ENCODE peak calls at places on chromosomes 4 and X, in four cellular contexts. One of them, this sample, is unnamed.

GRCh38 chr4:100828986-100829685 is 311.3 kb upstream of the EMCN start:
- DNase-seq in mesenchymal stem cell: no peak
- DNase-seq in endothelial cell of umbilical vein: no peak
- DNase-seq in H1: no peak
- DNase-seq in this sample: no peak

GRCh38 chr4:112793033-112793432 is 156.1 kb downstream of the LARP7 start:
- DNase-seq in mesenchymal stem cell: no peak
- DNase-seq in endothelial cell of umbilical vein: no peak
- DNase-seq in H1: no peak
- DNase-seq in this sample: no peak

GRCh38 chrX:9291666-9292065 is 173.2 kb upstream of the TBL1X start:
- DNase-seq in mesenchymal stem cell: no peak
- DNase-seq in endothelial cell of umbilical vein: no peak
- DNase-seq in H1: no peak
- DNase-seq in this sample: no peak

GRCh38 chr4:57916479-57916878 is 806.3 kb upstream of the IGFBP7 start:
- DNase-seq in mesenchymal stem cell: no peak
- DNase-seq in endothelial cell of umbilical vein: no peak
- DNase-seq in H1: no peak
- DNase-seq in this sample: no peak

GRCh38 chr4:156672492-156672891 is 299.1 kb downstream of the PDGFC start:
- DNase-seq in mesenchymal stem cell: peak; percentile 3
- DNase-seq in endothelial cell of umbilical vein: no peak
- DNase-seq in H1: no peak
- DNase-seq in this sample: no peak

GRCh38 chr4:38562751-38563198 is 101.2 kb upstream of the KLF3 start:
- DNase-seq in mesenchymal stem cell: peak; percentile 21
- DNase-seq in endothelial cell of umbilical vein: peak; percentile 19
- DNase-seq in H1: no peak
- DNase-seq in this sample: peak; percentile 39

GRCh38 chr4:125735107-125735506 is 420.4 kb downstream of the FAT4 start:
- DNase-seq in mesenchymal stem cell: peak; percentile 89
- DNase-seq in endothelial cell of umbilical vein: peak; percentile 84
- DNase-seq in H1: no peak
- DNase-seq in this sample: peak; percentile 79

GRCh38 chrX:49273181-49273727 is 3.7 kb downstream of the PPP1R3F start:
- DNase-seq in mesenchymal stem cell: no peak
- DNase-seq in endothelial cell of umbilical vein: no peak
- DNase-seq in H1: no peak
- DNase-seq in this sample: no peak

GRCh38 chrX:11665144-11666040 is at the start of gene ARHGAP6:
- DNase-seq in mesenchymal stem cell: peak; percentile 78
- DNase-seq in endothelial cell of umbilical vein: peak; percentile 6
- DNase-seq in H1: no peak
- DNase-seq in this sample: peak; percentile 39

GRCh38 chrX:65697915-65698796 is 30.7 kb downstream of the MSN start:
- DNase-seq in mesenchymal stem cell: peak; percentile 67
- DNase-seq in endothelial cell of umbilical vein: peak; percentile 55
- DNase-seq in H1: no peak
- DNase-seq in this sample: no peak

GRCh38 chrX:129831486-129831885 is 12.2 kb downstream of the ZDHHC9 start:
- DNase-seq in mesenchymal stem cell: no peak
- DNase-seq in endothelial cell of umbilical vein: no peak
- DNase-seq in H1: no peak
- DNase-seq in this sample: no peak

GRCh38 chr4:165355900-165356300 is 22.9 kb upstream of the CPE start:
- DNase-seq in mesenchymal stem cell: peak; percentile 66
- DNase-seq in endothelial cell of umbilical vein: peak; percentile 50
- DNase-seq in H1: no peak
- DNase-seq in this sample: no peak

GRCh38 chr4:4837316-4837715 is 22.1 kb upstream of the MSX1 start:
- DNase-seq in mesenchymal stem cell: no peak
- DNase-seq in endothelial cell of umbilical vein: no peak
- DNase-seq in H1: no peak
- DNase-seq in this sample: peak; percentile 8

GRCh38 chrX:144334577-144334976 is 450.7 kb downstream of the UBE2NL start:
- DNase-seq in mesenchymal stem cell: peak; percentile 1
- DNase-seq in endothelial cell of umbilical vein: no peak
- DNase-seq in H1: peak; percentile 19
- DNase-seq in this sample: no peak

GRCh38 chrX:15524417-15524816 is 23.8 kb downstream of the BMX start:
- DNase-seq in mesenchymal stem cell: peak; percentile 3
- DNase-seq in endothelial cell of umbilical vein: peak; percentile 81
- DNase-seq in H1: no peak
- DNase-seq in this sample: peak; percentile 39

GRCh38 chr4:25884040-25884788 is 21.4 kb upstream of the SEL1L3 start:
- DNase-seq in mesenchymal stem cell: peak; percentile 84
- DNase-seq in endothelial cell of umbilical vein: peak; percentile 84
- DNase-seq in H1: no peak
- DNase-seq in this sample: peak; percentile 61

GRCh38 chr4:44017422-44017739 is 431.2 kb downstream of the KCTD8 start:
- DNase-seq in mesenchymal stem cell: no peak
- DNase-seq in endothelial cell of umbilical vein: no peak
- DNase-seq in H1: no peak
- DNase-seq in this sample: no peak

GRCh38 chr4:172270421-172270820 is 457.2 kb downstream of the GALNTL6 start:
- DNase-seq in mesenchymal stem cell: no peak
- DNase-seq in endothelial cell of umbilical vein: no peak
- DNase-seq in H1: no peak
- DNase-seq in this sample: peak; percentile 24

DNA sequence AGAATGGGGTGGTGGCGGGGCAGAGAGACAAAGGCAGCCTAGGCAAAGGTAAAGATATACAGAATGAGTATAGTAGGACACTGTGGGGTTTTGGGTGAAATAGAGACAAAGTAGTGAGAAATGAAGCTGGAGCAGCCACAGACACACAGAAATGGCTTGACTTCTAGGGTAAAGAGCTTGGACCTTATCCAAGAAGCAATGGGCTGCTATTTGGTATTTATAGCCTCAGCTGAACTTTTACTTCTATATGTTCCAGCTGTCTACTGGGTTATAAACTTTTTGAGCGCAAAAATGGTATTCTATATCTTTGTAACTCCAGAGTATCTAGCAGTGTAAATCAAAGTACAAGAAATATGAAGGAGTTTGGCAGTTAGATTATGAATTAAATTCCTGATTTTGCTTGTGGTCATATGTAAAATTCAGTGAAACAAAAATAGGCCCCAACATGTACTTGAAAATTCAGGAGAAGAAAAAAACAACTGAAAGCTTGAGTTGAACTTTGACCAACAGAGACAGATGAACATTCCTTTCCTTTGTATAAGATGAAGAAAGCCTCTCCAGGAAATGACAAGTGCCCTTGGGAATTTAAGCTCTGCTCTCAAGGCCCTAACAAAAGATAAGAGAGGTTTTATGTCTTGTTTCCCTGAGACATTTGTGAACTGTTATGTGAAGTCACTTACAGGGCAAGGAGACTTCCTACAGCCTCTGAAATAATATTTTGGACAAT is 354.1 kb downstream of the CHIC1 start:
- DNase-seq in mesenchymal stem cell: peak; percentile 81
- DNase-seq in endothelial cell of umbilical vein: peak; percentile 90
- DNase-seq in H1: peak; percentile 2
- DNase-seq in this sample: peak; percentile 77
- H2AFZ ChIP-seq in mesenchymal stem cell: no peak overlapping the region
- H2AFZ ChIP-seq in endothelial cell of umbilical vein: no peak overlapping the region
- H2AFZ ChIP-seq in H1: no peak overlapping the region
- H2AFZ ChIP-seq in this sample: peak overlapping the region; percentile 54

GRCh38 chrX:95290455-95290854 is 1394.2 kb upstream of the DIAPH2 start:
- DNase-seq in mesenchymal stem cell: no peak
- DNase-seq in endothelial cell of umbilical vein: no peak
- DNase-seq in H1: peak; percentile 0
- DNase-seq in this sample: no peak
- H2AFZ ChIP-seq in mesenchymal stem cell: no peak overlapping the region
- H2AFZ ChIP-seq in endothelial cell of umbilical vein: no peak overlapping the region
- H2AFZ ChIP-seq in H1: no peak overlapping the region
- H2AFZ ChIP-seq in this sample: no peak overlapping the region

DNA sequence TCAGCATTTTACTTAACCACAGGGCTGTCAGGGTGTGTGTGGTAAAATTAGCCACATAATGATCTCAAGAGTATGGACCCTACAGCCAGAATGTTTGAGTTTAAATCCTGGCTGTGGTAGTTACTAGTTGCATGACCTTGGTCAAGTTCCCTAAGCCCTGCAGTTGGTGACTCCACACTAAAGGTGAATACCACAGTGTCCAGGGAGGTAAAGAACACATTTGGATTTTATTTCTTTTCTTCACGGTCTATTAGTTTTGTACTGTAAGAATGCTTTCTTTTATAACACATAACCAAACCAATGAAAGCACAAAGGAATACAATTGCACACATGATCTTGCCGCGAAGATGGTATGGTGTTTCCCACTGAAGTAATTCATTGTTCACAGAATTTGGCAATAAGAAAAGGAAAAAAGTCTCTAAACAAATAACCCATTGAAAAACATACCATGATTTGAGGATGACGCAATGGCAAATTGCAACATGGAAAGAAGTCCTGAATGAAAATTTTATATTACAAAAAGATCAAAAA is 37.2 kb upstream of the TRIM2 start:
- DNase-seq in mesenchymal stem cell: no peak
- DNase-seq in endothelial cell of umbilical vein: no peak
- DNase-seq in H1: no peak
- DNase-seq in this sample: peak; percentile 73
- H2AFZ ChIP-seq in mesenchymal stem cell: no peak overlapping the region
- H2AFZ ChIP-seq in endothelial cell of umbilical vein: no peak overlapping the region
- H2AFZ ChIP-seq in H1: no peak overlapping the region
- H2AFZ ChIP-seq in this sample: peak overlapping the region; percentile 64

GRCh38 chr4:108029731-108030130 is 40.0 kb downstream of the HADH start:
- DNase-seq in mesenchymal stem cell: peak; percentile 40
- DNase-seq in endothelial cell of umbilical vein: no peak
- DNase-seq in H1: no peak
- DNase-seq in this sample: peak; percentile 19
- H2AFZ ChIP-seq in mesenchymal stem cell: no peak overlapping the region
- H2AFZ ChIP-seq in endothelial cell of umbilical vein: no peak overlapping the region
- H2AFZ ChIP-seq in H1: no peak overlapping the region
- H2AFZ ChIP-seq in this sample: no peak overlapping the region

GRCh38 chr4:23001478-23001877 is 308.7 kb downstream of the GBA3 start:
- DNase-seq in mesenchymal stem cell: no peak
- DNase-seq in endothelial cell of umbilical vein: no peak
- DNase-seq in H1: no peak
- DNase-seq in this sample: no peak
- H2AFZ ChIP-seq in mesenchymal stem cell: no peak overlapping the region
- H2AFZ ChIP-seq in endothelial cell of umbilical vein: no peak overlapping the region
- H2AFZ ChIP-seq in H1: no peak overlapping the region
- H2AFZ ChIP-seq in this sample: no peak overlapping the region

DNA sequence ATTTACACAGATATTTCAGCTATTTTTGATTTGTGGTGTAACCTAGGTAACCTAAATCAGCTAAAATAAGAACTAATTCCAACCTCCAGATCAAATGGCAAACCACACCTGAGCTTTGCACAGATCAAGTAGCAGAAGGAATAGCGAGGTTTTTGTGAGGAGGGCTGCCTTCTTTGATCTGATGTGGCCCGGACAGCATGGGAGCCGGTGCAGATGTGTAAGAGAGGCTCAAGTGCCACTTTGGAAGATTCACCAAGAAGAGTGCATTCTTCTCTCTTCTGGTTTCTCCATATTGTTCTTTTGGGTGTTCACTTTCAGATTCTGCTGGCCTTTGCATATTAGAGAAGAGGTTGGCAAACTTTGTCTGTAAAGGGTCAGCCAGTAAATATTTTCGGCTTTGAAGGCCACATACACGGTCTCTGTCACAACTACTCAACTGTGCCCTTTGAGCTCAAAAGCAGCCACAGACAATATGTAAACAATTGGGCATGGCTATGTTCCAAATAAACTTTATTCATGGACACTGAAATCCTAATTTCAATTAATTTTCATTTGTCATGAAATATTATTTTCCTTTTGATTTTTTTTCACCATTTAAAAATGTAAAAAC is 78.9 kb upstream of the FAM9C start:
- DNase-seq in mesenchymal stem cell: peak; percentile 6
- DNase-seq in endothelial cell of umbilical vein: no peak
- DNase-seq in H1: no peak
- DNase-seq in this sample: no peak
- H2AFZ ChIP-seq in mesenchymal stem cell: no peak overlapping the region
- H2AFZ ChIP-seq in endothelial cell of umbilical vein: peak overlapping the region; percentile 24
- H2AFZ ChIP-seq in H1: no peak overlapping the region
- H2AFZ ChIP-seq in this sample: no peak overlapping the region

DNA sequence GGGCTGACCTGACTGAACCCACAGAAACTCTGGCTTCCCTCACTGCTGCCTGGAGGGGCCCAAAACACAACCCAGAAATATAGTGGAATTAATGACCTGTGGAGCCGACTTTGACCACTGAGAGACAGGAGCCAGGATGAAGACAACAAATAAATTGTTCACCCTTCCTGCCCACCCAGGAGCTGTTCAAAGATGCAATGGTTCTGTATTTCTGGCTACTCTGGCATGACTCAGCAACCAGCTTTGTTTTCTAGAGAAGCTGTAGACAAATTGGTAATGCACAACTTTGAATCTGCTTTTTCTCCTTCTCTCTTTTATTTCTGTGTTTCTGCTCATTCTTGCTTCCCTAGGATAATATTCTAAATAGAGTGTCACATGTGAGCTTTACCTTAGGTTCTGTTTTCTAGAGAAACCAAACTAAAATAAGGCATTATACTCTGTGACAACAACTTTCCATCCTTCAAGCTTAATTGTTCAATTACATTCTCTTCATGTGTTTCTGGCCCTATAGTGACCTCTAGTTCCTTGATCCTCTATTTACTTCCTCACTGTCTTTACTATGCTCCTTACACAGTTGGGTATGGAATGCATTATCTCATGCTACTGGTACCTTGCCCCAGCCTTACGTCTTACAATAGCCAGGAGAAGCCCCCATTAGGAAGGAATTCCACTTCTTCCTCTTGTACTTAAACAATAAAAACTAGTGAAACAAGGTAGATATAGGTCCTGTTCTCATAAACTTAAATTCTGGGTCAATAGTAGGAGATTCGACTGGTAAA is 6.5 kb upstream of the PRKG2 start:
- DNase-seq in mesenchymal stem cell: no peak
- DNase-seq in endothelial cell of umbilical vein: no peak
- DNase-seq in H1: no peak
- DNase-seq in this sample: no peak
- H2AFZ ChIP-seq in mesenchymal stem cell: no peak overlapping the region
- H2AFZ ChIP-seq in endothelial cell of umbilical vein: no peak overlapping the region
- H2AFZ ChIP-seq in H1: no peak overlapping the region
- H2AFZ ChIP-seq in this sample: no peak overlapping the region

GRCh38 chrX:78103001-78103634 is 930 bp upstream of the PGK1 start:
- DNase-seq in mesenchymal stem cell: no peak
- DNase-seq in endothelial cell of umbilical vein: no peak
- DNase-seq in H1: no peak
- DNase-seq in this sample: no peak
- H2AFZ ChIP-seq in mesenchymal stem cell: no peak overlapping the region
- H2AFZ ChIP-seq in endothelial cell of umbilical vein: no peak overlapping the region
- H2AFZ ChIP-seq in H1: no peak overlapping the region
- H2AFZ ChIP-seq in this sample: peak overlapping the region; percentile 65

DNA sequence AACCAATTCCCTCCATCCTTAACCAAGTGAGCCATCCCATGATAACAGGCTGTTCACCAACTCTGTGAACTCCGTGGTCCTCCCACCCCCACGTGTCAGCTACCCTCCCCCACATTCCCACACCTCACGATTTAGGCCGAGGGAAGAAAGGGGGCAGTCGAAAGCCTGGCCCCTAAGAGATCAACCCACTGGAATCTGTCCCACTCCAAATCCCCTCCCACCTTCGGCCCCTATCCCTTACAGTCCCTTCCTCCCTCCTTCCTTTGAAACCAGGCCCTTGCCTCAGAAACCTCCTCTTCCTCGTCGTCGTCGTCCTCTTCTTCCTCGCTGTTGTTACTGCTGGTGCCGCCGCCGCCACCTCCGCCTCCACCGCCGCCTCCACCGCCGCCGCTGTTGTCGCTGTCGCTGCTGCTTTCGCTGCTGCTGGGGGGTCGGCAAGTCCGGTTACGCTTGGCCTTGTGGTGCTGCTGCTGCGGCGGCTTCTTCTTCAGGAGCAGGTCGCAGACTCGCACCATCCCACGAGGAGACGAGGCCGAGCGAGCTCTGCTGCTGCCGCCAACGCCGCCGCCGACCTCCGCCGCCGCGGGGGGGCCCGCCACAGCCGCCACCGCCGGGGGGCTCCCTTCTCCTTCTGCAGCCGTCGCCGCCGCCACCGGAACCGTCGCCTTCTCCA is 467 bp downstream of the ANKRD17 start:
- DNase-seq in mesenchymal stem cell: peak; percentile 68
- DNase-seq in endothelial cell of umbilical vein: peak; percentile 59
- DNase-seq in H1: no peak
- DNase-seq in this sample: peak; percentile 21
- H2AFZ ChIP-seq in mesenchymal stem cell: peak overlapping the region; percentile 88
- H2AFZ ChIP-seq in endothelial cell of umbilical vein: peak overlapping the region; percentile 6
- H2AFZ ChIP-seq in H1: no peak overlapping the region
- H2AFZ ChIP-seq in this sample: peak overlapping the region; percentile 96

This sample was measured in mammary epithelial cell.